ENCODE peak calls at places on chromosomes 1 and 21, in seven cellular contexts. G is LNCaP clone FGC, F is NB4, X is GM10248, I is tibial artery, W is AG09309, Z is ovary. L is an unnamed sample.

GRCh38 chr1:234000557-234001081 is 96.1 kb downstream of the SLC35F3 start:
- DNase-seq in G (no peak), F (no peak), X (no peak), I (no peak), W (no peak), Z (no peak), L (no peak)

GRCh38 chr1:6490181-6491075 is 1.0 kb downstream of the PLEKHG5 start:
- DNase-seq in G (peak), F (peak), X (peak), I (no peak), W (no peak), Z (peak), L (peak)

GRCh38 chr1:10782491-10783244 is 13.8 kb downstream of the CASZ1 start:
- DNase-seq in G (no peak), F (no peak), X (no peak), I (no peak), W (no peak), Z (no peak), L (no peak)

GRCh38 chr1:155127672-155128468 is at the start of gene EFNA1:
- DNase-seq in G (no peak), F (peak), X (peak), I (peak), W (no peak), Z (peak), L (peak)

GRCh38 chr1:182189535-182190066 is 128.1 kb upstream of the ZNF648 start:
- DNase-seq in G (no peak), F (no peak), X (no peak), I (no peak), W (peak), Z (no peak), L (no peak)

GRCh38 chr1:188988589-188988988 is 1489.1 kb downstream of the BRINP3 start:
- DNase-seq in G (no peak), F (no peak), X (no peak), I (no peak), W (no peak), Z (no peak), L (no peak)

GRCh38 chr1:54977938-54978337 is 2.5 kb upstream of the TMEM61 start:
- DNase-seq in G (no peak), F (no peak), X (no peak), I (no peak), W (no peak), Z (no peak), L (no peak)

GRCh38 chr1:25799758-25800537 is at the start of gene SELENON:
- DNase-seq in G (no peak), F (peak), X (peak), I (peak), W (no peak), Z (peak), L (no peak)

GRCh38 chr1:76939817-76940216 is 72.5 kb downstream of the ST6GALNAC5 start:
- DNase-seq in G (no peak), F (no peak), X (no peak), I (no peak), W (no peak), Z (no peak), L (no peak)

GRCh38 chr1:181126871-181127587 is 38.5 kb downstream of the IER5 start:
- DNase-seq in G (no peak), F (no peak), X (no peak), I (no peak), W (no peak), Z (no peak), L (no peak)

GRCh38 chr21:45874716-45875415 is 106.7 kb upstream of the COL6A1 start:
- DNase-seq in G (no peak), F (peak), X (no peak), I (peak), W (peak), Z (peak), L (no peak)

GRCh38 chr1:70573317-70573843 is 162.3 kb downstream of the CTH start:
- DNase-seq in G (no peak), F (no peak), X (no peak), I (no peak), W (no peak), Z (no peak), L (no peak)

GRCh38 chr1:160954158-160955104 is at the start of gene ITLN2:
- DNase-seq in G (no peak), F (peak), X (peak), I (no peak), W (no peak), Z (no peak), L (no peak)

GRCh38 chr1:164651378-164651951 is 92.5 kb downstream of the PBX1 start:
- DNase-seq in G (no peak), F (no peak), X (no peak), I (no peak), W (no peak), Z (no peak), L (no peak)

GRCh38 chr1:221735976-221736375 is 5.9 kb downstream of the DUSP10 start:
- DNase-seq in G (no peak), F (no peak), X (no peak), I (no peak), W (no peak), Z (no peak), L (no peak)

GRCh38 chr21:15444118-15444960 is 285.4 kb upstream of the USP25 start:
- DNase-seq in G (peak), F (no peak), X (no peak), I (no peak), W (no peak), Z (no peak), L (no peak)

GRCh38 chr1:206694151-206694550 is 9.4 kb downstream of the MAPKAPK2 start:
- DNase-seq in G (no peak), F (peak), X (no peak), I (no peak), W (no peak), Z (no peak), L (no peak)

GRCh38 chr1:214494706-214495105 is 56.7 kb downstream of the PTPN14 start:
- DNase-seq in G (no peak), F (no peak), X (no peak), I (no peak), W (no peak), Z (no peak), L (no peak)

GRCh38 chr1:236207121-236207520 is 64.8 kb downstream of the GPR137B start:
- DNase-seq in G (no peak), F (no peak), X (no peak), I (no peak), W (no peak), Z (no peak), L (no peak)

GRCh38 chr1:153404768-153405167 is 11.6 kb upstream of the S100A7A start:
- DNase-seq in G (no peak), F (peak), X (peak), I (peak), W (no peak), Z (no peak), L (no peak)
- TF ChIP-seq CTCF in G (peak), F (peak), X (peak), I (peak), W (peak), Z (no peak), L (peak)

GRCh38 chr1:68815632-68816031 is 318.8 kb upstream of the DEPDC1 start:
- DNase-seq in G (no peak), F (no peak), X (no peak), I (no peak), W (no peak), Z (no peak), L (no peak)

GRCh38 chr1:68814067-68814466 is 317.2 kb upstream of the DEPDC1 start:
- DNase-seq in G (no peak), F (no peak), X (no peak), I (no peak), W (no peak), Z (no peak), L (no peak)

GRCh38 chr1:68819190-68819829 is 322.4 kb upstream of the DEPDC1 start:
- DNase-seq in G (peak), F (peak), X (no peak), I (no peak), W (no peak), Z (no peak), L (no peak)
- TF ChIP-seq CTCF in G (peak), F (no peak), X (peak), I (peak), W (no peak), Z (no peak), L (no peak)

DNA sequence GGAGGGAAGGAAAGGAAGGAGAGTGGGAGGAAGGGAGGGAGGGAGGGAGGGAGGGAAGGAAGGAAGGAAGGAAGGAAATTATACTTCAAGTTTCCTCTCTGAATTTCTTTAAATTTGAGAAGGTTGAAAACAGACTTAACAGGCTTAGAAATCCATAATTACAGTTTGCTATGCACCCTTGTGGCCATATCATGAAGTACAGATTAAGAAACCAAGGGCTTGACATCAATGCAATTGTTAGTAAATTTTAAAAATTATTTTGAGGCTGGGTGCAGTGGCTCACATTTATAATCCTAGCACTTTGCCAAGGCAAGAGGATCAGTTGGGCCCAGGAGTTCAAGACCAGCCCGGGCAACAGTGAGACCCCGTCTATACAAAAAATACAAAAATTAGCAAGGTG is 14.4 kb downstream of the ANP32E start:
- DNase-seq in G (no peak), F (peak), X (no peak), I (no peak), W (no peak), Z (no peak), L (no peak)
- TF ChIP-seq CTCF in G (peak), F (peak), X (peak), I (peak), W (peak), Z (no peak), L (peak)

GRCh38 chr1:28606771-28607170 is 14.7 kb downstream of the RAB42 start:
- DNase-seq in G (no peak), F (no peak), X (no peak), I (no peak), W (no peak), Z (no peak), L (no peak)

GRCh38 chr1:28604411-28604810 is 12.3 kb downstream of the RAB42 start:
- DNase-seq in G (no peak), F (no peak), X (no peak), I (no peak), W (no peak), Z (no peak), L (no peak)

GRCh38 chr1:28604962-28605361 is 12.9 kb downstream of the RAB42 start:
- DNase-seq in G (no peak), F (no peak), X (no peak), I (no peak), W (no peak), Z (peak), L (no peak)

GRCh38 chr1:28601696-28602095 is 9.6 kb downstream of the RAB42 start:
- DNase-seq in G (no peak), F (no peak), X (peak), I (no peak), W (peak), Z (peak), L (no peak)

GRCh38 chr1:28602536-28603439 is 10.7 kb downstream of the RAB42 start:
- DNase-seq in G (no peak), F (peak), X (peak), I (peak), W (peak), Z (peak), L (no peak)
- TF ChIP-seq CTCF in G (peak), F (peak), X (peak), I (peak), W (peak), Z (peak), L (peak)

GRCh38 chr1:3452866-3453175 is 1.6 kb upstream of the ARHGEF16 start:
- DNase-seq in G (no peak), F (no peak), X (no peak), I (no peak), W (no peak), Z (no peak), L (no peak)

GRCh38 chr1:3454811-3455618 is 550 bp downstream of the ARHGEF16 start:
- DNase-seq in G (no peak), F (peak), X (no peak), I (no peak), W (no peak), Z (peak), L (no peak)

GRCh38 chr1:3453203-3453761 is 1.2 kb upstream of the ARHGEF16 start:
- DNase-seq in G (no peak), F (peak), X (peak), I (peak), W (peak), Z (peak), L (peak)

GRCh38 chr1:3455630-3456448 is 1.4 kb downstream of the ARHGEF16 start:
- DNase-seq in G (no peak), F (no peak), X (no peak), I (no peak), W (no peak), Z (no peak), L (no peak)

GRCh38 chr1:3453891-3454810 is at the start of gene ARHGEF16:
- DNase-seq in G (peak), F (peak), X (no peak), I (no peak), W (no peak), Z (peak), L (peak)
- TF ChIP-seq CTCF in G (peak), F (peak), X (peak), I (peak), W (peak), Z (no peak), L (peak)